ENCODE peak calls at places on chromosome 13, in four cellular contexts. H is IMR-90, S is H1, V is GM12878. C is an unnamed sample.

GRCh38 chr13:111666377-111666776 is 345.9 kb downstream of the TEX29 start:
- DNase-seq in S (peak), H (no peak), V (peak), C (no peak)

GRCh38 chr13:45811891-45812583 is 39.5 kb downstream of the SIAH3 start:
- DNase-seq in S (no peak), V (no peak), H (no peak), C (no peak)

GRCh38 chr13:61485128-61485765 is 69.6 kb upstream of the PCDH20 start:
- DNase-seq in V (no peak), S (no peak), H (no peak), C (no peak)

GRCh38 chr13:77184455-77184854 is 142.4 kb downstream of the MYCBP2 start:
- DNase-seq in V (peak), S (no peak), H (no peak), C (no peak)

GRCh38 chr13:23984541-23984940 is 87.2 kb upstream of the C1QTNF9B start:
- DNase-seq in S (no peak), V (no peak), H (no peak), C (no peak)

GRCh38 chr13:106284358-106284757 is 251.1 kb downstream of the EFNB2 start:
- DNase-seq in H (peak), S (no peak), V (no peak), C (no peak)

GRCh38 chr13:29858231-29858630 is 7.8 kb upstream of the UBL3 start:
- DNase-seq in S (no peak), H (no peak), V (no peak), C (no peak)

GRCh38 chr13:46906440-46906839 is 9.6 kb upstream of the HTR2A start:
- DNase-seq in V (no peak), H (no peak), S (no peak), C (no peak)

GRCh38 chr13:52868190-52868589 is 19.8 kb upstream of the PCDH8 start:
- DNase-seq in S (no peak), H (no peak), V (no peak), C (no peak)

GRCh38 chr13:113848431-113849260 is 15.2 kb downstream of the GAS6 start:
- DNase-seq in S (peak), V (no peak), H (no peak), C (no peak)

GRCh38 chr13:88434953-88435352 is 763.8 kb downstream of the SLITRK5 start:
- DNase-seq in V (no peak), H (no peak), S (no peak), C (no peak)

GRCh38 chr13:30676672-30677071 is 58.7 kb upstream of the ALOX5AP start:
- DNase-seq in H (peak), V (no peak), S (no peak), C (no peak)

GRCh38 chr13:30313307-30313706 is 6.0 kb upstream of the KATNAL1 start:
- DNase-seq in H (no peak), S (no peak), V (no peak), C (no peak)

GRCh38 chr13:44432595-44432994 is 59.0 kb downstream of the SERP2 start:
- DNase-seq in H (peak), V (no peak), S (peak), C (no peak)

GRCh38 chr13:44116562-44117315 is 237.0 kb downstream of the LACC1 start:
- DNase-seq in V (no peak), S (peak), H (peak), C (no peak)

GRCh38 chr13:48585456-48585840 is 52.6 kb upstream of the RCBTB2 start:
- DNase-seq in S (no peak), H (no peak), V (no peak), C (no peak)

GRCh38 chr13:91659583-91660415 is 261.4 kb downstream of the GPC5 start:
- DNase-seq in V (peak), H (no peak), S (no peak), C (no peak)

GRCh38 chr13:48231080-48231479 is 1.9 kb upstream of the ITM2B start:
- DNase-seq in H (no peak), S (no peak), V (no peak), C (no peak)

GRCh38 chr13:101417043-101417406 is 717 bp upstream of the NALCN start:
- DNase-seq in S (no peak), V (no peak), H (peak), C (no peak)

GRCh38 chr13:44816701-44817684 is 172.3 kb downstream of the NUFIP1 start:
- DNase-seq in H (peak), V (no peak), S (no peak), C (no peak)

GRCh38 chr13:69124996-69125395 is 982.6 kb upstream of the ATXN8OS start:
- DNase-seq in H (no peak), S (no peak), V (no peak), C (no peak)

GRCh38 chr13:85520445-85520844 is 278.8 kb downstream of the SLITRK6 start:
- DNase-seq in V (no peak), H (peak), S (no peak), C (no peak)

GRCh38 chr13:80249906-80250513 is 90.9 kb downstream of the SPRY2 start:
- DNase-seq in V (no peak), H (no peak), S (no peak), C (no peak)

GRCh38 chr13:30745917-30746686 is 10.8 kb downstream of the ALOX5AP start:
- DNase-seq in V (no peak), S (no peak), H (no peak), C (no peak)

GRCh38 chr13:101152184-101152583 is 264.1 kb downstream of the NALCN start:
- DNase-seq in H (no peak), V (no peak), S (no peak), C (no peak)

GRCh38 chr13:23755040-23755439 is 134.2 kb downstream of the MIPEP start:
- DNase-seq in H (no peak), V (no peak), S (no peak), C (no peak)

GRCh38 chr13:62482351-62482750 is 1066.7 kb upstream of the PCDH20 start:
- DNase-seq in H (no peak), V (no peak), S (no peak), C (no peak)

GRCh38 chr13:66265446-66265845 is 964.7 kb downstream of the PCDH9 start:
- DNase-seq in S (no peak), V (no peak), H (peak), C (no peak)
- TF ChIP-seq CHD1 in S (no peak), V (no peak), H (no peak), C (no peak)

GRCh38 chr13:49649963-49650312 is 21.6 kb downstream of the ARL11 start:
- DNase-seq in V (no peak), S (no peak), H (peak), C (no peak)

GRCh38 chr13:49651775-49652690 is 23.7 kb downstream of the ARL11 start:
- DNase-seq in V (no peak), H (no peak), S (no peak), C (no peak)

GRCh38 chr13:49653478-49653877 is 25.2 kb downstream of the ARL11 start:
- DNase-seq in S (no peak), V (no peak), H (no peak), C (no peak)

GRCh38 chr13:49655906-49656305 is 27.6 kb downstream of the ARL11 start:
- DNase-seq in H (peak), S (no peak), V (no peak), C (no peak)

DNA sequence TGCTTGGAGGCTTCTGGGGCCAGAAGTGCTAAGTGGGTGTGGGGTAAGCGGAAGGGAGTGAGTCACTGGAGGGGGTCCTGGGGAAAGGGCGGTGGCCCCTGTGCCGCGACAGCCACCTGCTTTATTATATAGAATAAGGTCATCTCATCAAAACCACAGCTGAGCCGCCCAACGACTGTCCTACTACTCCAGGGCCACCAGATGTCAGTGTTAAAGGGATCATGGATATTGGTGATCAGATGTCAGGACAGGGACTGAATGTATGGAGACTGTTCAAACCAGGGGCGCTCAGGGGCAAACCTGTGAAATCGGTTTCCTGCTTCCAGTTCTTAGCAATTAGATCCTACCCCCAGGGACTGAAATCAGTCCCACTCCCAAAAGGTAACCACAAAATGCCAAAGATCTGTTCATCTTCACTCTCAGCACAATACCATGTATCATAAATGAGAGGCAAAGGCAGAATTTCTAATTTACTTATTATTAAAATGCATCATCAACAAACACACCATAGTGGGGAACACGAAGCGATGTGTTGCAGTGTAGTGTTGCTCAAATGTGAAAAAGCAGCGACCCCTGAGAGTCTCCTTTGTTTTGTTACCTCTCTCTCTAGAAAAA is 24.5 kb downstream of the ARL11 start:
- DNase-seq in V (no peak), S (peak), H (peak), C (peak)
- TF ChIP-seq CHD1 in V (no peak), S (no peak), H (no peak), C (no peak)

GRCh38 chr13:110639935-110640334 is 24.6 kb downstream of the NAXD start:
- DNase-seq in H (no peak), S (no peak), V (no peak), C (no peak)
- TF ChIP-seq CHD1 in H (no peak), S (no peak), V (no peak), C (no peak)

DNA sequence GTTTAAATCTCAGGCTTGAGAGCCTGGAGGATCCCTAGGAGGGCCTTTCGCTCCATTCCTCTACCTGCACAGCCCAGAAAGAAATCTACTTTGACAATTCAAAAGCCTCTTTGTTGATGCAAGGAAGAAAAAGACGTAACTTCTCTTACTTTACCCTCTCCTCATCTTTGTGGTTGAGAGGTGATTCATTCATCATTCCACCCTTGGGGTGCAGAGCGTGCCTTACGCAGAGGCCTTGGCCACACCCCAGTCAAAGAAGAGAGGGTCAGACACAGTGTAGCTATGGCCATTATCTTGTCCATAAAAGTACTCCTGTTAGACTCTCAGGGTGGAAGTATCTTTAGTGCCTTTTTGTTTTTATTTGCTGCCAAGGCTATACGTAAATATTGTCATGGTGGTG is 184.0 kb downstream of the IRS2 start:
- DNase-seq in S (no peak), V (no peak), H (no peak), C (no peak)
- TF ChIP-seq CHD1 in S (no peak), V (no peak), H (no peak), C (no peak)

GRCh38 chr13:51643114-51643881 is 59.0 kb downstream of the WDFY2 start:
- DNase-seq in S (no peak), V (no peak), H (peak), C (no peak)
- TF ChIP-seq CHD1 in S (no peak), V (no peak), H (no peak), C (no peak)

DNA sequence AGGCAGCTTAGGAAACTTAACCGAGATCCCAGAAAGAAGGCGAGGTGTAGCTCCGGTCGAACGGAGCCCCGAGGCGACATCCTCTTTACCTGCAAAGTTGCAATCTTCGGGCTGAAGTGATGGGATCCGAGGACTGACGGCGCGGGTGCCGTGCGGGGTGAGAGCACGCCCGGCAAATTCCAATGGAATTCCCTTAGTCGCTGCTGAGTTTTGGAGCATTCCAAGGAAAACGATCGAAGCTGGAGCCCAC is 141 bp downstream of the TRPC4 start:
- DNase-seq in S (no peak), H (no peak), V (no peak), C (no peak)
- TF ChIP-seq CHD1 in S (no peak), H (no peak), V (no peak), C (no peak)

DNA sequence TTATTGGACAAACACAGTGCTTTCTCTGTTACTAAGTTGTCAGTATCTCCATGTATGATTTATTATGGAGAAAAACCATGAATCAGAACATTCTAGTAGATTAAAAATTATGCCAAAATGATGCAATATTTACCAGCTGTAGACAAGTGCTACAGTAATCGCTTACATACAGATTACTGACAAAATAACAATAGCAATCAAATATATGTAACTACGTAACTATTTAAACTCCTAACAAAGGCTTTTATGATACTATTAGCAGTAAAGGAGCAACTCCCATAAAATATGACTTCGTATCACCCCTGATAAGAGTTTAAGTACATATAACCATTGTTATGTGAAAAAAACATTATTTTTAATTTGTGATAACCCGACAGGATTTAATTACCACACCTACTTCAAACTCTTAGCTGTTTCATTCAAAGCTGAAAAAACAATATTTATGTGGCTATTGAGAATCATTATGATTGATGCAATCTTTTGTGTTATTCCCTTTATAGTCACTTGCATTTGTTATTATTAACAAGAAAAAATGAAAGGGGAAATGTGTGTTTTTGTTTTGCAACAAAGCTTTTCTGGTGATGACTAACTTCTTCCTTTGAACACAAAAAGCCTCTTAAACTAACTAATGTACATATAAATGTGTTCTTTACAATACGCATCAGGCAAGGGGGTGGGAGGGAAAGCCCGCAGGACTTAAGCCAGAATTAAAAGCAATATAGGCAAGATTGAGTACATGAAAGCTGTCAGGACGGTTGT is 147.4 kb downstream of the ABCC4 start:
- DNase-seq in S (no peak), H (peak), V (no peak), C (no peak)
- TF ChIP-seq CHD1 in S (no peak), H (no peak), V (no peak), C (no peak)

GRCh38 chr13:34462843-34463242 is 479.2 kb upstream of the NBEA start:
- DNase-seq in H (peak), V (no peak), S (no peak), C (no peak)
- TF ChIP-seq CHD1 in H (no peak), V (no peak), S (no peak), C (no peak)

GRCh38 chr13:59394526-59394925 is 769.2 kb downstream of the DIAPH3 start:
- DNase-seq in H (no peak), V (no peak), S (no peak), C (no peak)

GRCh38 chr13:59392328-59392727 is 771.4 kb downstream of the DIAPH3 start:
- DNase-seq in H (no peak), S (no peak), V (no peak), C (no peak)

GRCh38 chr13:59391696-59392095 is 772.0 kb downstream of the DIAPH3 start:
- DNase-seq in S (peak), V (peak), H (peak), C (peak)
- TF ChIP-seq CHD1 in S (no peak), V (no peak), H (no peak), C (no peak)

DNA sequence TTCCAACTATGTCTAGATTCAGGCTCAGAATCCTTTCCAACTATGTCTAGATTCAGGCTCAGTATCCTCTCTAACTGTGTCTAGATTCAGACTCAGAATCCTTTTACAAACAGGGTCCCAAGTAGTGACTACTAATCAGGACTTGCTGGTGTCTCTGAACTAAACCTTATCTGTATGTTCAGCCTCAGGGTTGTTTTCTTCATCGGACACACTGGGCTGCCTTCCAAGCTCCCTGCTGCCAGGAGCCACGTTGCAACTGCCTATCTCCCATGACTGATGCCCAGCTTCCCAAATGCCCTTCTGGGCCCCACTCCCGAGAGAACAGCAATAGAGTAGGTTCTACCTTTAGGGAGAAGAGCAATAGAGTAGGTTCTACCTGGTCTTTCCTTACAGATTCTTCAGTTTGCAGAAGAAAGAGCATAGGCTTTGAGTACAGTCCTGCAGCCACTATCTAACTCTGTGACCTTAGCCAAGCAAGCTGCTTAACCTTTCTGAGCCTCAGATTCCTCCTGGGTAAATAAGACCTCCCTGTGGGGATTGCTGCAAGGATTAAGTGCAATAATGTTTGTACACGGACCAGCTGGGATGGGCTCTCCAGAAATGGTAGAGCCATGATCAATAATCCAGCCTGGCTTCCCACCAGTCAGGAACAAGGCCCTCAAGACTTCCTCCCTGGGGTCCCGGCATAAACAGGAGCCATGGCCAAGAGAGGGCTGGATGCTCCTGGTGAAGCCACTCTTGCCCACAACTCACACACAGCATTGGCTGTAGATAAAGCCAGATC is 61.5 kb downstream of the ZIC5 start:
- DNase-seq in H (no peak), V (no peak), S (no peak), C (no peak)
- TF ChIP-seq CHD1 in H (no peak), V (no peak), S (no peak), C (no peak)